ENCODE peak calls at places on chromosomes 13 and 19, in eight cellular contexts. One of them, this sample, is unnamed.

GRCh38 chr13:44465318-44465717 is 91.7 kb downstream of the SERP2 start:
- DNase-seq in mesothelial cell of epicardium: no peak
- DNase-seq in ovary: no peak
- DNase-seq in left lung: no peak
- DNase-seq in fibroblast of lung: peak; percentile 39
- DNase-seq in fibroblast of pulmonary artery: no peak
- DNase-seq in CD8-positive, alpha-beta T cell: no peak
- DNase-seq in Peyer's patch: no peak
- DNase-seq in this sample: no peak

GRCh38 chr13:36840718-36841250 is 21.8 kb downstream of the RFXAP start:
- DNase-seq in ovary: no peak
- DNase-seq in Peyer's patch: no peak
- DNase-seq in CD8-positive, alpha-beta T cell: no peak
- DNase-seq in left lung: no peak
- DNase-seq in fibroblast of lung: no peak
- DNase-seq in mesothelial cell of epicardium: no peak
- DNase-seq in fibroblast of pulmonary artery: no peak
- DNase-seq in this sample: no peak

GRCh38 chr19:29587518-29587986 is 18.5 kb upstream of the POP4 start:
- DNase-seq in fibroblast of lung: peak; percentile 16
- DNase-seq in left lung: no peak
- DNase-seq in Peyer's patch: no peak
- DNase-seq in CD8-positive, alpha-beta T cell: peak; percentile 70
- DNase-seq in mesothelial cell of epicardium: no peak
- DNase-seq in ovary: no peak
- DNase-seq in fibroblast of pulmonary artery: no peak
- DNase-seq in this sample: peak; percentile 45

GRCh38 chr19:51811344-51811743 is 16.4 kb downstream of the FPR3 start:
- DNase-seq in mesothelial cell of epicardium: no peak
- DNase-seq in fibroblast of lung: no peak
- DNase-seq in fibroblast of pulmonary artery: no peak
- DNase-seq in left lung: no peak
- DNase-seq in Peyer's patch: no peak
- DNase-seq in ovary: no peak
- DNase-seq in CD8-positive, alpha-beta T cell: no peak
- DNase-seq in this sample: no peak

GRCh38 chr19:47209323-47210179 is 21.4 kb downstream of the BBC3 start:
- DNase-seq in left lung: no peak
- DNase-seq in Peyer's patch: no peak
- DNase-seq in ovary: no peak
- DNase-seq in CD8-positive, alpha-beta T cell: no peak
- DNase-seq in mesothelial cell of epicardium: no peak
- DNase-seq in fibroblast of pulmonary artery: no peak
- DNase-seq in fibroblast of lung: no peak
- DNase-seq in this sample: no peak

GRCh38 chr19:56974554-56975207 is 134.2 kb upstream of the PEG3 start:
- DNase-seq in CD8-positive, alpha-beta T cell: no peak
- DNase-seq in Peyer's patch: no peak
- DNase-seq in fibroblast of pulmonary artery: no peak
- DNase-seq in ovary: no peak
- DNase-seq in mesothelial cell of epicardium: no peak
- DNase-seq in left lung: no peak
- DNase-seq in fibroblast of lung: no peak
- DNase-seq in this sample: no peak

GRCh38 chr13:33169273-33169980 is 116.1 kb downstream of the STARD13 start:
- DNase-seq in ovary: no peak
- DNase-seq in CD8-positive, alpha-beta T cell: no peak
- DNase-seq in fibroblast of lung: peak; percentile 96
- DNase-seq in Peyer's patch: no peak
- DNase-seq in mesothelial cell of epicardium: no peak
- DNase-seq in left lung: no peak
- DNase-seq in fibroblast of pulmonary artery: peak; percentile 79
- DNase-seq in this sample: no peak

GRCh38 chr19:39377373-39378362 is 13.2 kb downstream of the PAF1 start:
- DNase-seq in Peyer's patch: no peak
- DNase-seq in fibroblast of pulmonary artery: no peak
- DNase-seq in ovary: no peak
- DNase-seq in left lung: no peak
- DNase-seq in mesothelial cell of epicardium: no peak
- DNase-seq in fibroblast of lung: no peak
- DNase-seq in CD8-positive, alpha-beta T cell: no peak
- DNase-seq in this sample: no peak

GRCh38 chr13:29162638-29163037 is 342.5 kb downstream of the MTUS2 start:
- DNase-seq in left lung: no peak
- DNase-seq in fibroblast of pulmonary artery: no peak
- DNase-seq in ovary: no peak
- DNase-seq in Peyer's patch: no peak
- DNase-seq in mesothelial cell of epicardium: no peak
- DNase-seq in fibroblast of lung: peak; percentile 41
- DNase-seq in CD8-positive, alpha-beta T cell: no peak
- DNase-seq in this sample: no peak

GRCh38 chr19:3538965-3539742 is at the start of gene TEKTIP1:
- DNase-seq in fibroblast of lung: no peak
- DNase-seq in ovary: no peak
- DNase-seq in left lung: no peak
- DNase-seq in mesothelial cell of epicardium: no peak
- DNase-seq in fibroblast of pulmonary artery: no peak
- DNase-seq in Peyer's patch: no peak
- DNase-seq in CD8-positive, alpha-beta T cell: no peak
- DNase-seq in this sample: no peak

GRCh38 chr19:14156122-14156521 is 19.7 kb upstream of the ASF1B start:
- DNase-seq in Peyer's patch: no peak
- DNase-seq in CD8-positive, alpha-beta T cell: no peak
- DNase-seq in fibroblast of pulmonary artery: no peak
- DNase-seq in fibroblast of lung: no peak
- DNase-seq in ovary: no peak
- DNase-seq in mesothelial cell of epicardium: no peak
- DNase-seq in left lung: peak; percentile 70
- DNase-seq in this sample: no peak

GRCh38 chr19:34733266-34733825 is 697 bp upstream of the ZNF181 start:
- DNase-seq in fibroblast of lung: no peak
- DNase-seq in ovary: no peak
- DNase-seq in Peyer's patch: no peak
- DNase-seq in mesothelial cell of epicardium: peak; percentile 42
- DNase-seq in fibroblast of pulmonary artery: no peak
- DNase-seq in CD8-positive, alpha-beta T cell: no peak
- DNase-seq in left lung: no peak
- DNase-seq in this sample: peak; percentile 51

GRCh38 chr19:34959021-34959420 is 5.0 kb downstream of the ZNF792 start:
- DNase-seq in mesothelial cell of epicardium: no peak
- DNase-seq in ovary: no peak
- DNase-seq in Peyer's patch: no peak
- DNase-seq in left lung: no peak
- DNase-seq in fibroblast of pulmonary artery: no peak
- DNase-seq in CD8-positive, alpha-beta T cell: no peak
- DNase-seq in fibroblast of lung: no peak
- DNase-seq in this sample: no peak

GRCh38 chr13:48507024-48507423 is 25.9 kb downstream of the RCBTB2 start:
- DNase-seq in left lung: no peak
- DNase-seq in mesothelial cell of epicardium: no peak
- DNase-seq in Peyer's patch: no peak
- DNase-seq in fibroblast of lung: no peak
- DNase-seq in ovary: no peak
- DNase-seq in fibroblast of pulmonary artery: no peak
- DNase-seq in CD8-positive, alpha-beta T cell: no peak
- DNase-seq in this sample: no peak

GRCh38 chr19:43380771-43381386 is 27.4 kb downstream of the CD177 start:
- DNase-seq in ovary: no peak
- DNase-seq in fibroblast of pulmonary artery: no peak
- DNase-seq in left lung: no peak
- DNase-seq in Peyer's patch: no peak
- DNase-seq in fibroblast of lung: no peak
- DNase-seq in CD8-positive, alpha-beta T cell: no peak
- DNase-seq in mesothelial cell of epicardium: no peak
- DNase-seq in this sample: peak; percentile 38

GRCh38 chr19:45852145-45852750 is 10.7 kb downstream of the SYMPK start:
- DNase-seq in CD8-positive, alpha-beta T cell: no peak
- DNase-seq in left lung: peak; percentile 36
- DNase-seq in mesothelial cell of epicardium: no peak
- DNase-seq in ovary: no peak
- DNase-seq in fibroblast of lung: peak; percentile 40
- DNase-seq in Peyer's patch: no peak
- DNase-seq in fibroblast of pulmonary artery: no peak
- DNase-seq in this sample: no peak

GRCh38 chr19:20503536-20503935 is 62.0 kb downstream of the ZNF737 start:
- DNase-seq in ovary: no peak
- DNase-seq in fibroblast of lung: peak; percentile 52
- DNase-seq in mesothelial cell of epicardium: no peak
- DNase-seq in left lung: no peak
- DNase-seq in Peyer's patch: no peak
- DNase-seq in CD8-positive, alpha-beta T cell: no peak
- DNase-seq in fibroblast of pulmonary artery: peak; percentile 25
- DNase-seq in this sample: no peak

GRCh38 chr13:113499936-113500335 is 9.4 kb upstream of the DCUN1D2 start:
- DNase-seq in CD8-positive, alpha-beta T cell: no peak
- DNase-seq in left lung: no peak
- DNase-seq in fibroblast of pulmonary artery: peak; percentile 28
- DNase-seq in Peyer's patch: no peak
- DNase-seq in ovary: no peak
- DNase-seq in mesothelial cell of epicardium: no peak
- DNase-seq in fibroblast of lung: peak; percentile 73
- DNase-seq in this sample: no peak

GRCh38 chr13:113989585-113990300 is 15.9 kb upstream of the C13orf46 start:
- DNase-seq in CD8-positive, alpha-beta T cell: no peak
- DNase-seq in mesothelial cell of epicardium: no peak
- DNase-seq in left lung: peak; percentile 20
- DNase-seq in ovary: no peak
- DNase-seq in fibroblast of pulmonary artery: no peak
- DNase-seq in Peyer's patch: no peak
- DNase-seq in fibroblast of lung: no peak
- DNase-seq in this sample: no peak

GRCh38 chr19:7582446-7582845 is 13.2 kb upstream of the CAMSAP3 start:
- DNase-seq in left lung: no peak
- DNase-seq in mesothelial cell of epicardium: no peak
- DNase-seq in fibroblast of pulmonary artery: no peak
- DNase-seq in Peyer's patch: no peak
- DNase-seq in fibroblast of lung: no peak
- DNase-seq in CD8-positive, alpha-beta T cell: no peak
- DNase-seq in ovary: no peak
- DNase-seq in this sample: no peak

GRCh38 chr13:40146063-40146462 is 490.6 kb downstream of the COG6 start:
- DNase-seq in fibroblast of pulmonary artery: no peak
- DNase-seq in ovary: no peak
- DNase-seq in fibroblast of lung: no peak
- DNase-seq in CD8-positive, alpha-beta T cell: no peak
- DNase-seq in Peyer's patch: no peak
- DNase-seq in mesothelial cell of epicardium: no peak
- DNase-seq in left lung: no peak
- DNase-seq in this sample: no peak
- TF ChIP-seq CTCF in fibroblast of pulmonary artery: no peak
- TF ChIP-seq CTCF in ovary: no peak
- TF ChIP-seq CTCF in fibroblast of lung: no peak
- TF ChIP-seq CTCF in CD8-positive, alpha-beta T cell: no peak
- TF ChIP-seq CTCF in Peyer's patch: no peak
- TF ChIP-seq CTCF in mesothelial cell of epicardium: no peak
- TF ChIP-seq CTCF in left lung: no peak
- TF ChIP-seq CTCF in this sample: no peak

GRCh38 chr13:67643656-67644055 is 413.5 kb upstream of the PCDH9 start:
- DNase-seq in fibroblast of pulmonary artery: no peak
- DNase-seq in CD8-positive, alpha-beta T cell: no peak
- DNase-seq in ovary: no peak
- DNase-seq in mesothelial cell of epicardium: no peak
- DNase-seq in fibroblast of lung: no peak
- DNase-seq in Peyer's patch: no peak
- DNase-seq in left lung: no peak
- DNase-seq in this sample: no peak
- TF ChIP-seq CTCF in fibroblast of pulmonary artery: no peak
- TF ChIP-seq CTCF in CD8-positive, alpha-beta T cell: no peak
- TF ChIP-seq CTCF in ovary: no peak
- TF ChIP-seq CTCF in mesothelial cell of epicardium: no peak
- TF ChIP-seq CTCF in fibroblast of lung: no peak
- TF ChIP-seq CTCF in Peyer's patch: no peak
- TF ChIP-seq CTCF in left lung: no peak
- TF ChIP-seq CTCF in this sample: no peak

GRCh38 chr19:58387338-58388174 is 487 bp downstream of the RPS5 start:
- DNase-seq in fibroblast of lung: no peak
- DNase-seq in mesothelial cell of epicardium: no peak
- DNase-seq in ovary: no peak
- DNase-seq in CD8-positive, alpha-beta T cell: no peak
- DNase-seq in fibroblast of pulmonary artery: no peak
- DNase-seq in left lung: no peak
- DNase-seq in Peyer's patch: no peak
- DNase-seq in this sample: no peak
- TF ChIP-seq CTCF in fibroblast of lung: no peak
- TF ChIP-seq CTCF in mesothelial cell of epicardium: no peak
- TF ChIP-seq CTCF in ovary: no peak
- TF ChIP-seq CTCF in CD8-positive, alpha-beta T cell: no peak
- TF ChIP-seq CTCF in fibroblast of pulmonary artery: no peak
- TF ChIP-seq CTCF in left lung: no peak
- TF ChIP-seq CTCF in Peyer's patch: no peak
- TF ChIP-seq CTCF in this sample: no peak

GRCh38 chr19:1668048-1668338 is 15.6 kb upstream of the TCF3 start:
- DNase-seq in left lung: no peak
- DNase-seq in Peyer's patch: no peak
- DNase-seq in fibroblast of lung: no peak
- DNase-seq in fibroblast of pulmonary artery: no peak
- DNase-seq in mesothelial cell of epicardium: no peak
- DNase-seq in CD8-positive, alpha-beta T cell: no peak
- DNase-seq in ovary: no peak
- DNase-seq in this sample: no peak

GRCh38 chr19:1661995-1662394 is 9.6 kb upstream of the TCF3 start:
- DNase-seq in fibroblast of lung: no peak
- DNase-seq in CD8-positive, alpha-beta T cell: no peak
- DNase-seq in Peyer's patch: no peak
- DNase-seq in ovary: no peak
- DNase-seq in left lung: no peak
- DNase-seq in fibroblast of pulmonary artery: no peak
- DNase-seq in mesothelial cell of epicardium: no peak
- DNase-seq in this sample: no peak

GRCh38 chr19:1668339-1669123 is 16.1 kb upstream of the TCF3 start:
- DNase-seq in ovary: no peak
- DNase-seq in CD8-positive, alpha-beta T cell: peak; percentile 30
- DNase-seq in fibroblast of pulmonary artery: no peak
- DNase-seq in left lung: peak; percentile 51
- DNase-seq in mesothelial cell of epicardium: no peak
- DNase-seq in fibroblast of lung: no peak
- DNase-seq in Peyer's patch: no peak
- DNase-seq in this sample: peak; percentile 72

GRCh38 chr19:1663854-1664253 is 11.4 kb upstream of the TCF3 start:
- DNase-seq in mesothelial cell of epicardium: no peak
- DNase-seq in fibroblast of pulmonary artery: no peak
- DNase-seq in fibroblast of lung: no peak
- DNase-seq in ovary: no peak
- DNase-seq in Peyer's patch: no peak
- DNase-seq in CD8-positive, alpha-beta T cell: no peak
- DNase-seq in left lung: peak; percentile 62
- DNase-seq in this sample: peak; percentile 71

DNA sequence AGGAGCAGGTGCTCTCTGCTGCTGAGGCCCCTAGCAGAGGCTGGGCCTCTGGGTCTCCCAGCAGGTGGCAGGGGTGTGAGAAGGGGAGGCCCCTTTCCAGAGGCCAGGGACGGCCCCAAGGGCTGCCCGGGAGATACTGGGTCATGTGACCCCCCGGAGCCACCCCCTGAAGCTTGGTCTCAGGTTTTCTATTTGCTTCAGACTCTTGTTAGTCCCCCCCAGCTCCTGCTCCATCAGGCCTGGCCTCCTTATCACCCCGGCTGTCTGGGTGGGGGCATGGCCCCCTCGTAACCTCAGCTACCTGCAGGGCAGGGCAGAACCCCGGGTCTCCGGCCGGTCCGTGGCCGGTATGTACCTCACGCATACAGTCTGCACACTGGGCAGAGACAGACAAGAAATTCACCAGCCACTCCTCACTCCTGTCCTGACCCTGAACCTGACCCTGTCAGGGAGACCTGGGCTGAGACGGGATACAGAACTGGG is 13.2 kb upstream of the TCF3 start:
- DNase-seq in mesothelial cell of epicardium: no peak
- DNase-seq in left lung: peak; percentile 66
- DNase-seq in ovary: no peak
- DNase-seq in fibroblast of lung: no peak
- DNase-seq in Peyer's patch: no peak
- DNase-seq in CD8-positive, alpha-beta T cell: no peak
- DNase-seq in fibroblast of pulmonary artery: no peak
- DNase-seq in this sample: peak; percentile 66
- TF ChIP-seq CTCF in mesothelial cell of epicardium: no peak
- TF ChIP-seq CTCF in left lung: no peak
- TF ChIP-seq CTCF in ovary: no peak
- TF ChIP-seq CTCF in fibroblast of lung: no peak
- TF ChIP-seq CTCF in Peyer's patch: no peak
- TF ChIP-seq CTCF in CD8-positive, alpha-beta T cell: no peak
- TF ChIP-seq CTCF in fibroblast of pulmonary artery: no peak
- TF ChIP-seq CTCF in this sample: no peak

This sample was measured in GM13976.